ENCODE peak calls at places on chromosomes 16 and 17, in ten cellular contexts. U is HFF-Myc; B is CD8-positive, alpha-beta T cell; I is fibroblast of mammary gland; Y is fibroblast of lung; D is endothelial cell; Z is GM13977; X is D721Med; A is colonic mucosa; R is choroid plexus epithelial cell. G is an unnamed sample.

GRCh38 chr16:47055136-47055885 is 81.8 kb upstream of the DNAJA2 start:
- DNase-seq in I (no peak), R (no peak), Z (no peak), U (no peak), X (no peak), B (no peak), Y (no peak), A (no peak), D (no peak), G (no peak)

GRCh38 chr17:65987988-65988387 is 203.9 kb downstream of the CEP112 start:
- DNase-seq in U (peak; percentile 26), R (peak; percentile 65), I (peak; percentile 48), D (peak; percentile 28), X (no peak), B (no peak), Z (peak; percentile 4), A (peak; percentile 49), Y (peak; percentile 57), G (peak; percentile 4)

GRCh38 chr16:13150181-13150885 is 248.9 kb downstream of the SHISA9 start:
- DNase-seq in B (no peak), R (no peak), D (no peak), I (no peak), U (no peak), Z (no peak), Y (no peak), A (no peak), X (no peak), G (no peak)

GRCh38 chr16:81140930-81141780 is 45.0 kb upstream of the GCSH start:
- DNase-seq in D (peak; percentile 16), R (peak; percentile 11), U (no peak), A (no peak), I (no peak), B (no peak), Z (no peak), Y (no peak), X (no peak), G (no peak)

GRCh38 chr16:55056585-55057520 is 126.2 kb downstream of the IRX5 start:
- DNase-seq in Y (no peak), D (peak; percentile 62), X (no peak), B (no peak), Z (no peak), A (no peak), I (no peak), U (no peak), R (no peak), G (no peak)

GRCh38 chr17:74243013-74243755 is 29.8 kb downstream of the TTYH2 start:
- DNase-seq in D (no peak), A (no peak), I (no peak), B (no peak), R (no peak), U (no peak), X (no peak), Y (no peak), Z (no peak), G (no peak)

GRCh38 chr17:47636273-47637030 is 13.3 kb upstream of the KPNB1 start:
- DNase-seq in X (no peak), Y (no peak), D (no peak), R (no peak), A (no peak), I (no peak), B (no peak), U (no peak), Z (no peak), G (no peak)

GRCh38 chr16:19524866-19525723 is 1.4 kb downstream of the CCP110 start:
- DNase-seq in X (no peak), Y (no peak), I (no peak), A (no peak), U (no peak), Z (peak; percentile 42), R (no peak), D (no peak), B (no peak), G (no peak)

GRCh38 chr16:81885976-81886586 is 107.0 kb downstream of the PLCG2 start:
- DNase-seq in Z (peak; percentile 63), Y (peak; percentile 20), A (peak; percentile 30), B (no peak), R (peak; percentile 61), U (no peak), I (peak; percentile 29), D (peak; percentile 59), X (no peak), G (no peak)

GRCh38 chr17:53313746-53314145 is 509.0 kb upstream of the KIF2B start:
- DNase-seq in D (no peak), B (no peak), R (no peak), X (no peak), A (no peak), Y (peak; percentile 7), U (no peak), Z (no peak), I (no peak), G (no peak)

GRCh38 chr16:85550422-85551318 is 62.5 kb upstream of the GSE1 start:
- DNase-seq in Y (no peak), B (no peak), Z (no peak), U (no peak), A (no peak), X (no peak), I (no peak), D (no peak), R (no peak), G (no peak)

GRCh38 chr17:77423589-77424451 is 283.1 kb downstream of the SEC14L1 start:
- DNase-seq in D (no peak), R (peak; percentile 86), Y (peak; percentile 99), U (no peak), Z (no peak), X (no peak), A (peak; percentile 57), I (peak; percentile 97), B (no peak), G (peak; percentile 93)

GRCh38 chr17:8499171-8499570 is 63.5 kb downstream of the NDEL1 start:
- DNase-seq in R (no peak), A (no peak), D (no peak), Z (no peak), X (no peak), B (no peak), Y (no peak), U (no peak), I (no peak), G (no peak)

GRCh38 chr16:19520861-19521331 is 1.0 kb downstream of the GDE1 start:
- DNase-seq in U (no peak), A (peak; percentile 66), I (peak; percentile 74), B (no peak), D (no peak), R (no peak), Y (peak; percentile 39), Z (peak; percentile 20), X (no peak), G (no peak)

GRCh38 chr16:65936096-65936495 is 430.4 kb upstream of the CDH5 start:
- DNase-seq in U (no peak), R (peak; percentile 9), B (no peak), D (no peak), I (no peak), A (no peak), Z (no peak), Y (no peak), X (no peak), G (no peak)

GRCh38 chr16:11170696-11171447 is 85.1 kb downstream of the SOCS1 start:
- DNase-seq in B (no peak), I (no peak), A (no peak), X (no peak), D (no peak), R (no peak), U (no peak), Z (peak; percentile 22), Y (no peak), G (no peak)
- TF ChIP-seq CTCF in B (no peak), I (no peak), A (no peak), X (no peak), D (no peak), R (no peak), U (no peak), Z (no peak), Y (no peak), G (no peak)

GRCh38 chr16:73217654-73218053 is 169.7 kb upstream of the ZFHX3 start:
- DNase-seq in I (no peak), A (no peak), R (no peak), Z (no peak), D (no peak), U (no peak), Y (no peak), B (no peak), X (no peak), G (no peak)
- TF ChIP-seq CTCF in I (peak; percentile 20), A (no peak), R (peak; percentile 45), Z (no peak), D (peak; percentile 68), U (peak; percentile 27), Y (no peak), B (no peak), X (no peak), G (no peak)

GRCh38 chr17:3814361-3814760 is 13.4 kb upstream of the ITGAE start:
- DNase-seq in R (no peak), Y (no peak), I (no peak), A (no peak), Z (no peak), B (no peak), X (no peak), D (no peak), U (no peak), G (no peak)

GRCh38 chr17:3817851-3818605 is 17.0 kb upstream of the ITGAE start:
- DNase-seq in D (no peak), B (no peak), U (no peak), A (no peak), R (no peak), Z (no peak), Y (no peak), X (no peak), I (no peak), G (no peak)

GRCh38 chr17:3815122-3815521 is 14.1 kb upstream of the ITGAE start:
- DNase-seq in D (no peak), X (no peak), A (no peak), Z (no peak), I (no peak), R (no peak), B (no peak), U (no peak), Y (no peak), G (no peak)

GRCh38 chr17:3813171-3813570 is 12.2 kb upstream of the ITGAE start:
- DNase-seq in I (no peak), U (no peak), B (no peak), Y (no peak), Z (no peak), D (no peak), R (no peak), X (no peak), A (no peak), G (no peak)

GRCh38 chr17:3815925-3816324 is 14.9 kb upstream of the ITGAE start:
- DNase-seq in Y (no peak), U (no peak), R (no peak), D (no peak), I (no peak), A (no peak), Z (no peak), X (no peak), B (no peak), G (no peak)
- TF ChIP-seq CTCF in Y (no peak), U (no peak), R (peak; percentile 38), D (no peak), I (no peak), A (no peak), Z (no peak), X (no peak), B (no peak), G (no peak)

DNA sequence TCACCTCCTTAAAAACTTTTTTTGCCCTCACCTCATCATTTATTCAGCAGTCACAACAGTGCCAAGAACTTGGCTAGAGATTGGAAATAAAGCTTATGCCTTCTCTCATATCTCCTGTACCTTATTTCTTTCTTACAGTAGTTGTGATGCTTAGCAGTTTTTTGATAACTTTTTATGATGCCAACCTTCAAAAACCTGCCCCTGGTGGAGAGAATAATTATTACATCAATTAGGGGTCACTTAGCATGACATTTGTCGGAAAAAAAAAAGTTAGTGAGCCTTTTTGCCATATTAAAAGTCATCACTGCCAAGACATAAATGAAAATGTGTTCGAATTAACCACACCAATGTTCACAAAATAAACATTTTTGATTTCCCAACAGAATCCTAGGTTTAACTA is 296.6 kb downstream of the WWOX start:
- DNase-seq in Y (no peak), D (no peak), R (no peak), A (no peak), I (no peak), X (no peak), Z (no peak), B (no peak), U (no peak), G (no peak)
- TF ChIP-seq CTCF in Y (peak; percentile 3), D (peak; percentile 88), R (no peak), A (peak; percentile 17), I (peak; percentile 8), X (peak; percentile 32), Z (no peak), B (no peak), U (no peak), G (no peak)